ENCODE peak calls at places on chromosomes 5 and 9, in eight cellular contexts. P is endothelial cell, L is mucosa of descending colon, O is hepatocyte, C is AG10803, Z is GM13977, A is foreskin fibroblast, U is neural crest cell. W is an unnamed sample.

GRCh38 chr5:120463991-120464626 is at the start of gene PRR16:
- DNase-seq in P (peak), L (peak), O (peak), C (peak), Z (peak), A (peak), U (peak), W (peak)

GRCh38 chr5:10702040-10702629 is 58.9 kb downstream of the DAP start:
- DNase-seq in P (no peak), L (no peak), O (peak), C (peak), Z (no peak), A (peak), U (no peak), W (no peak)

GRCh38 chr9:38421498-38422211 is 2.6 kb downstream of the IGFBPL1 start:
- DNase-seq in P (no peak), L (no peak), O (no peak), C (no peak), Z (no peak), A (no peak), U (peak), W (no peak)

GRCh38 chr5:59133801-59134261 is 551.0 kb downstream of the RAB3C start:
- DNase-seq in P (no peak), L (no peak), O (peak), C (peak), Z (no peak), A (peak), U (no peak), W (no peak)

GRCh38 chr9:12874395-12874794 is 99.6 kb downstream of the LURAP1L start:
- DNase-seq in P (no peak), L (no peak), O (no peak), C (no peak), Z (no peak), A (no peak), U (no peak), W (no peak)

GRCh38 chr9:89149726-89150125 is 28.9 kb downstream of the SHC3 start:
- DNase-seq in P (no peak), L (no peak), O (no peak), C (peak), Z (no peak), A (peak), U (no peak), W (no peak)

GRCh38 chr9:21833090-21833801 is 30.8 kb downstream of the MTAP start:
- DNase-seq in P (no peak), L (no peak), O (no peak), C (no peak), Z (no peak), A (no peak), U (no peak), W (no peak)

GRCh38 chr9:129178579-129178909 is 483 bp upstream of the IER5L start:
- DNase-seq in P (no peak), L (no peak), O (no peak), C (no peak), Z (no peak), A (no peak), U (no peak), W (no peak)

GRCh38 chr9:112664541-112664940 is 53.4 kb downstream of the INIP start:
- DNase-seq in P (no peak), L (no peak), O (no peak), C (no peak), Z (no peak), A (no peak), U (no peak), W (no peak)

GRCh38 chr9:36980148-36980974 is 53.7 kb downstream of the PAX5 start:
- DNase-seq in P (no peak), L (no peak), O (no peak), C (no peak), Z (no peak), A (no peak), U (peak), W (no peak)

GRCh38 chr5:19001054-19001453 is 986.9 kb downstream of the CDH18 start:
- DNase-seq in P (no peak), L (no peak), O (no peak), C (no peak), Z (no peak), A (no peak), U (no peak), W (no peak)

GRCh38 chr5:87182622-87183021 is 85.1 kb upstream of the RASA1 start:
- DNase-seq in P (no peak), L (no peak), O (no peak), C (no peak), Z (no peak), A (no peak), U (no peak), W (no peak)

GRCh38 chr9:122218070-122218884 is 10.5 kb downstream of the LHX6 start:
- DNase-seq in P (no peak), L (no peak), O (no peak), C (peak), Z (peak), A (no peak), U (no peak), W (no peak)

GRCh38 chr5:99000221-99000620 is 71.4 kb upstream of the CHD1 start:
- DNase-seq in P (no peak), L (no peak), O (no peak), C (no peak), Z (no peak), A (no peak), U (no peak), W (no peak)

GRCh38 chr5:63961598-63962161 is 565 bp downstream of the HTR1A start:
- DNase-seq in P (peak), L (no peak), O (peak), C (no peak), Z (no peak), A (no peak), U (no peak), W (no peak)

DNA sequence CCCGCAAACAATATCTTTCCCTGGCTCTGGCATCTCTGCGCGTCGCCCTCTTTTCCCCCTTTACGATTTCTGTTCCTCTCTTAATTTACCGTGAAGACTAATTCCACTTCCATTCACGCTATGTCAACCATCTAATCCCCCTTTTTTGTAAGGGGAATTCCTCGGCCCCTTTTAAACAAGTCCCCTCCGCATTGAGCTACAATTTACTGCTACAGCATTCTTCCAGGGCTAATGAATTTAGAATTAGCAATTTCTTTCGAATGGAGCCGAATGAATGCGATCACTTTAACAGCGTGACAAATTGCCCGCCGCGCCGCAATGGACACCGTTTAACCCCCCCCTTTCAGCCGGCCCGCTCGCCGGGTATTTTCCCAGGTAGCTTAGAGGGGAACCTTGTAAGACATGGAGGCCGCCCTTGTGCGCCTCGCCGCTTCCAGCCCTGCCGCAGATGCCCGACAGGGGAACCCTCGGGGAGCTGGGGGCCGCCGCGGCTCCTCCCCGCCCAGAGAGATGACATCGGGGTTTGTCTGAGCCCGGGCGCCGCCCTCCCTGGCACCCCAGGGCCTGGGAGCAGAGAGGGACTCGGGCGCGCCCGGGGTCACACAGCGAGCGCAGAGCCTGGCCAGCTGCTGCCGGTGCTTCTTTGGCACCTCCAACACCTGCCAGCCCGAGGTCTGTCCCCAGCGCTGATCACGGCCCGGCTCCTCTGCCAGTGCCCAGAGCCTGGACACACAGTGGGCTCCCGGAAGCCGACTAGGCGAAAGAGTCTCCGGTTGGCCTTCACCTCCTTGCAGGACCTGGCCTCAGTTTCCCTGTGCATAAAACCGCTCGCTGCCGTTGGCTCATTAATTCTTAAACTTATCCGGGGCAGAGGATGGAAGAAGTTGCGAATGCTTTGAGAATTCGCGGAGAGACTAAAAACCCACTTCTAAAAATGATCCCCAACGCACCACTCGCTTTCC is 1.3 kb downstream of the PRDM12 start:
- DNase-seq in P (no peak), L (no peak), O (no peak), C (no peak), Z (peak), A (no peak), U (no peak), W (no peak)
- TF ChIP-seq CTCF in P (no peak), L (no peak), O (no peak), C (no peak), Z (no peak), A (no peak), U (no peak), W (no peak)

DNA sequence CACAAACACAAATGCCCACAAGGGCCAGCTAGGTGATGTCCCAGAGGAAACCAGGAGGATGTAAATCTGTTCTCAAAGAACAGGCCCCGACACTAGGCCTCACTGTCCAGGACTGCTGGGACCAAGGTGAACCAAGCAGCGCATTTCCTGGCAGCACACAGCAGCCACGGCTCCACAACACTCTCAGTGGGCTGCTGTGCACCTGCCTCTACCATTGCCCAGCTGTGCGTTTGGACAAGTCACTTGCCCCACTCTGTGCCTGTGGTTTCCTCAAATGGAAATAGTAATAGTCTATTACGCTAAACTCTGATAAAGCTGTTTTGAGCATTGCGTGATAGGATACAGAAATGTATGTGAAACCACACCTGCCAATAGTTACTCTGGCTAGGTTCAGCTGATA is 544.5 kb downstream of the BNC2 start:
- DNase-seq in P (no peak), L (no peak), O (no peak), C (no peak), Z (no peak), A (no peak), U (no peak), W (no peak)
- TF ChIP-seq CTCF in P (no peak), L (no peak), O (no peak), C (no peak), Z (no peak), A (no peak), U (no peak), W (no peak)

DNA sequence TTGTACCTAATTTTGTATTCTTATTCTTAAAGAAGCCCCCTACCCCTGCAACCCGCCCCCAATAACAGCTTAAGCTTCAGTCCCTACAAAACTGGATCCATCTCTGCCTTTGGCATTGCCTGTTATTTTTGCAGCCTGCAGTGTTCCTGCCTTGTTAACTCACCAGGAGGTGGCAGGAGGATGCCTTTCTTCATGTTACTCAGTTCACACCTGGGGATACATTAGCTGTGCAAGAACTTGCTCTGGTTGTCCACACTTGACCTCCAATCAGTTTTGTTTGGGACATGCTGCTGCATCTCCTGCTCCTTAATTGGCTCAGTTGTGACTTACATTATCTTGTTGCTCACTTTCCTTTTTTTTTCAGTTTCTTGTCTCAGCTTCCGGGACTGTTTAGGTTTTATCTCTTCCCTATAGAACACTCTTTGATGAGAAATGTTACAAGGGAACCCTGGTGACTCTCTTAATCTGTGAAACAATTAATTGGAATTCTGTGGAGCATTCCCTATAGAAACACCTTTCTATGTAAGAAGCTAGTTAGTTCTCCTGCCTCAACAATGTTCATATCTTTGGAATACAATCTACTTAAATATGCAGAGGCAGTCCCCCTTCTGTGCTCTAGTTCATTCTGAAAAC is 467.7 kb upstream of the ACO1 start:
- DNase-seq in P (peak), L (no peak), O (peak), C (no peak), Z (no peak), A (no peak), U (no peak), W (no peak)
- TF ChIP-seq CTCF in P (no peak), L (no peak), O (peak), C (no peak), Z (peak), A (no peak), U (no peak), W (peak)

DNA sequence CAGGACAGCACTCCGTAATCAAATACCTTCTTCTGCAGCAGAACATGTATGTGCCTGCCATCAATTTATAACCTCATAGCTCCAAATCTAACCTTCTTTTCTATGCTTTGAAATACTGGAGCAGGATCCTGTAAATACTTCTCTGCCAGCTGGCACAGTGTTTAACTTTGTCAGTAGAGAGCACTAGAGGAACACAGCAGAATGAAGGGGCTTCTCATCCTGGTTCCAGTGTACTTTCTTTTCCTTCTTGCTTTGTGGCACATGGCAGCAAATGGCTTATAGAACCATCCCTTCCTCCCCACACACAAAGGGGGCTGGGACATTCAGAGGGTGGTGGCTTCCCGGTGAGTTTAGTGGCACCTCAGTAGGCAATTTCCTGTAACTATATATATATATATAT is 3.8 kb upstream of the FBXW11 start:
- DNase-seq in P (no peak), L (no peak), O (no peak), C (no peak), Z (no peak), A (no peak), U (no peak), W (no peak)
- TF ChIP-seq CTCF in P (no peak), L (no peak), O (peak), C (no peak), Z (no peak), A (peak), U (no peak), W (no peak)

GRCh38 chr9:121053544-121053943 is 3.5 kb upstream of the C5 start:
- DNase-seq in P (no peak), L (no peak), O (peak), C (no peak), Z (no peak), A (no peak), U (no peak), W (no peak)

GRCh38 chr9:121059513-121059912 is 9.4 kb upstream of the C5 start:
- DNase-seq in P (no peak), L (no peak), O (no peak), C (no peak), Z (no peak), A (no peak), U (no peak), W (no peak)

GRCh38 chr9:121057821-121058220 is 7.7 kb upstream of the C5 start:
- DNase-seq in P (no peak), L (no peak), O (no peak), C (no peak), Z (no peak), A (no peak), U (no peak), W (no peak)

GRCh38 chr9:121059998-121060636 is 10.0 kb upstream of the C5 start:
- DNase-seq in P (peak), L (no peak), O (peak), C (peak), Z (peak), A (peak), U (peak), W (peak)

GRCh38 chr9:121055642-121056143 is 5.6 kb upstream of the C5 start:
- DNase-seq in P (peak), L (no peak), O (peak), C (no peak), Z (no peak), A (no peak), U (no peak), W (no peak)
- TF ChIP-seq CTCF in P (peak), L (no peak), O (peak), C (peak), Z (no peak), A (peak), U (peak), W (peak)